ENCODE peak calls at places on chromosomes 12 and 14, in five cellular contexts. S is H1, E is K562, B is HCT116, J is HepG2. Y is an unnamed sample.

GRCh38 chr14:74429221-74429691 is 3.2 kb upstream of the SYNDIG1L start:
- DNase-seq in S (peak; percentile 71), J (no peak), B (no peak), E (no peak), Y (no peak)

GRCh38 chr12:118773956-118774723 is 207.2 kb upstream of the SRRM4 start:
- DNase-seq in S (peak; percentile 85), E (no peak), J (no peak), B (no peak), Y (no peak)

GRCh38 chr12:69903548-69903947 is 78.5 kb downstream of the MYRFL start:
- DNase-seq in E (no peak), S (no peak), B (no peak), J (no peak), Y (no peak)

GRCh38 chr12:122948605-122949004 is 17.7 kb downstream of the ABCB9 start:
- DNase-seq in S (no peak), J (no peak), B (no peak), E (no peak), Y (no peak)

GRCh38 chr12:113086249-113087164 is 30.0 kb downstream of the DTX1 start:
- DNase-seq in S (no peak), J (peak; percentile 23), E (no peak), B (no peak), Y (peak; percentile 38)

GRCh38 chr12:130382818-130383217 is 45.1 kb downstream of the PIWIL1 start:
- DNase-seq in S (no peak), J (no peak), E (no peak), B (no peak), Y (no peak)

GRCh38 chr14:37186865-37187264 is 10.9 kb upstream of the MIPOL1 start:
- DNase-seq in S (no peak), J (no peak), E (no peak), B (no peak), Y (no peak)

GRCh38 chr12:51901121-51901812 is 6.0 kb upstream of the ACVRL1 start:
- DNase-seq in J (no peak), B (no peak), E (peak; percentile 44), S (no peak), Y (no peak)

GRCh38 chr14:43898709-43899108 is 608.4 kb downstream of the FSCB start:
- DNase-seq in E (no peak), S (no peak), J (peak; percentile 16), B (no peak), Y (peak; percentile 73)

GRCh38 chr12:105317942-105318614 is 12.4 kb upstream of the C12orf75 start:
- DNase-seq in B (no peak), E (no peak), J (peak; percentile 90), S (no peak), Y (no peak)

GRCh38 chr14:92922883-92923743 is at the start of gene CHGA:
- DNase-seq in B (no peak), J (peak; percentile 36), E (peak; percentile 57), S (peak; percentile 94), Y (peak; percentile 92)

GRCh38 chr12:54413284-54414190 is 5.5 kb downstream of the ITGA5 start:
- DNase-seq in E (no peak), J (no peak), S (no peak), B (no peak), Y (no peak)

GRCh38 chr12:10102322-10102721 is 3.5 kb upstream of the CLEC1A start:
- DNase-seq in S (no peak), E (no peak), B (no peak), J (no peak), Y (no peak)

GRCh38 chr14:105737504-105738246 is 211.3 kb downstream of the TMEM121 start:
- DNase-seq in S (no peak), J (no peak), E (no peak), B (no peak), Y (no peak)

GRCh38 chr12:92879698-92880322 is 49.3 kb downstream of the EEA1 start:
- DNase-seq in S (no peak), E (peak; percentile 78), J (no peak), B (no peak), Y (peak; percentile 9)

GRCh38 chr14:77140343-77140936 is 1.2 kb downstream of the ZDHHC22 start:
- DNase-seq in S (no peak), E (no peak), J (no peak), B (no peak), Y (no peak)

GRCh38 chr12:93442411-93443340 is 929 bp upstream of the UBE2N start:
- DNase-seq in B (no peak), J (no peak), E (peak; percentile 29), S (no peak), Y (no peak)

GRCh38 chr12:109981311-109981710 is 14.9 kb downstream of the GIT2 start:
- DNase-seq in B (no peak), S (no peak), J (no peak), E (no peak), Y (no peak)

GRCh38 chr12:89080797-89081470 is 271.4 kb downstream of the DUSP6 start:
- DNase-seq in S (no peak), E (no peak), J (no peak), B (no peak), Y (no peak)

GRCh38 chr14:98138666-98139065 is 1133.3 kb downstream of the BCL11B start:
- DNase-seq in J (no peak), S (peak; percentile 76), E (peak; percentile 9), B (peak; percentile 1), Y (peak; percentile 14)

GRCh38 chr14:96989293-96989692 is 192.1 kb downstream of the VRK1 start:
- DNase-seq in S (no peak), B (no peak), J (no peak), E (no peak), Y (no peak)

GRCh38 chr12:18888062-18888461 is 150.1 kb downstream of the CAPZA3 start:
- DNase-seq in B (no peak), S (no peak), E (no peak), J (no peak), Y (no peak)

GRCh38 chr12:47305464-47305863 is 225.7 kb upstream of the AMIGO2 start:
- DNase-seq in E (no peak), J (no peak), B (no peak), S (no peak), Y (no peak)

GRCh38 chr12:88946377-88946997 is 366.2 kb upstream of the KITLG start:
- DNase-seq in S (no peak), B (peak; percentile 64), J (no peak), E (no peak), Y (no peak)

GRCh38 chr12:25427328-25428249 is 125.5 kb downstream of the LMNTD1 start:
- DNase-seq in S (no peak), J (no peak), E (no peak), B (no peak), Y (no peak)

GRCh38 chr12:67572492-67572891 is 76.1 kb upstream of the DYRK2 start:
- DNase-seq in B (no peak), E (no peak), J (no peak), S (no peak), Y (no peak)

GRCh38 chr14:35849122-35849521 is 23.0 kb downstream of the BRMS1L start:
- DNase-seq in E (no peak), S (no peak), J (peak; percentile 30), B (no peak), Y (no peak)

GRCh38 chr12:2693980-2694379 is 100.8 kb upstream of the FKBP4 start:
- DNase-seq in S (no peak), E (no peak), J (no peak), B (no peak), Y (no peak)

GRCh38 chr12:67068773-67069450 is 200.2 kb upstream of the CAND1 start:
- DNase-seq in B (no peak), E (no peak), J (peak; percentile 3), S (peak; percentile 78), Y (peak; percentile 76)

GRCh38 chr14:48771717-48772116 is 814.5 kb downstream of the RPS29 start:
- DNase-seq in B (no peak), E (no peak), J (no peak), S (no peak), Y (no peak)

GRCh38 chr12:22562187-22563028 is 18.1 kb upstream of the C2CD5 start:
- DNase-seq in B (no peak), J (no peak), S (no peak), E (no peak), Y (no peak)

GRCh38 chr14:67926821-67927220 is 107.2 kb downstream of the RAD51B start:
- DNase-seq in J (no peak), S (no peak), E (no peak), B (no peak), Y (no peak)
- TF ChIP-seq JUND in J (no peak), S (no peak), E (no peak), B (no peak), Y (no peak)

GRCh38 chr12:108515916-108516315 is 839 bp downstream of the FICD start:
- DNase-seq in J (peak; percentile 17), E (no peak), S (no peak), B (no peak), Y (peak; percentile 46)
- TF ChIP-seq JUND in J (no peak), E (no peak), S (no peak), B (no peak), Y (no peak)

GRCh38 chr14:65476942-65477318 is 64.4 kb downstream of the FUT8 start:
- DNase-seq in E (no peak), S (no peak), B (no peak), J (no peak), Y (no peak)

GRCh38 chr14:65476290-65476941 is 63.9 kb downstream of the FUT8 start:
- DNase-seq in S (no peak), J (no peak), E (no peak), B (no peak), Y (no peak)

GRCh38 chr14:65479386-65479785 is 66.9 kb downstream of the FUT8 start:
- DNase-seq in S (no peak), J (no peak), B (no peak), E (no peak), Y (no peak)

GRCh38 chr14:65478017-65478416 is 65.5 kb downstream of the FUT8 start:
- DNase-seq in J (peak; percentile 8), B (peak; percentile 16), E (no peak), S (no peak), Y (no peak)

GRCh38 chr14:65478596-65478995 is 66.1 kb downstream of the FUT8 start:
- DNase-seq in J (no peak), B (peak; percentile 38), E (peak; percentile 34), S (no peak), Y (no peak)
- TF ChIP-seq JUND in J (no peak), B (no peak), E (peak; percentile 11), S (no peak), Y (no peak)

GRCh38 chr14:32507029-32507984 is 178.2 kb downstream of the AKAP6 start:
- DNase-seq in S (no peak), B (peak; percentile 33), J (no peak), E (peak; percentile 1), Y (peak; percentile 32)

GRCh38 chr14:32509632-32510187 is 180.6 kb downstream of the AKAP6 start:
- DNase-seq in S (no peak), B (no peak), E (no peak), J (peak; percentile 50), Y (no peak)

GRCh38 chr14:32510815-32511214 is 181.7 kb downstream of the AKAP6 start:
- DNase-seq in E (no peak), S (no peak), B (no peak), J (no peak), Y (no peak)

GRCh38 chr14:32512348-32512747 is 183.2 kb downstream of the AKAP6 start:
- DNase-seq in E (no peak), S (no peak), B (no peak), J (no peak), Y (no peak)

DNA sequence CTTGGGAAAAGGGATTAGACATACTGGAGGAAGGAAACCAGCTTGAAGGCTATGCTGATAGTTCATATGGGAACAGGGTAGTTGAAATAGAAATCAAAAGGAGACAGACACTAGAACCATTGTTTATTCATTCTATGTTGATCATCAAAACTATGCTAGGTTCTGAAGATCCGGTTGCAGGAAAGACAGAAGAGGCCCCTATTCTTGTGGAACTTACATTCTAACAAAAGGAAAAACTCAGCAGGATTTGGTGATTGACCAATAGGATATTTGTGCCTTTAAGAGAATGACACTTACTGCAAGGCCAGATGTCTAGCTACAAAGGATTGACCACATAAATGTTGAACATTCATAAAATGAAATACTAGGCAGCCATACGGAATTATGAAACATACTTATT is 179.2 kb downstream of the AKAP6 start:
- DNase-seq in B (no peak), E (no peak), J (no peak), S (no peak), Y (no peak)
- TF ChIP-seq JUND in B (no peak), E (no peak), J (no peak), S (no peak), Y (no peak)

Y was measured in T47D.